ENCODE peak calls at places on chromosome 4, in eight cellular contexts. B, T, S, O, U, I, Z and N are unnamed samples.

GRCh38 chr4:56870927-56871326 is 36.8 kb upstream of the REST start:
- DNase-seq in T (no peak), U (no peak), S (no peak), O (no peak), I (no peak), Z (no peak), B (no peak), N (no peak)

GRCh38 chr4:170651786-170652185 is 562.0 kb upstream of the AADAT start:
- DNase-seq in S (no peak), Z (no peak), O (no peak), B (no peak), U (no peak), T (no peak), I (no peak), N (no peak)

GRCh38 chr4:170386511-170386910 is 296.8 kb upstream of the AADAT start:
- DNase-seq in B (no peak), S (no peak), T (no peak), Z (no peak), O (no peak), I (no peak), U (no peak), N (no peak)

GRCh38 chr4:85147481-85148076 is 181.1 kb upstream of the WDFY3 start:
- DNase-seq in S (peak; percentile 1), T (peak; percentile 75), O (no peak), I (no peak), U (peak; percentile 39), Z (peak; percentile 66), B (peak; percentile 50), N (peak; percentile 29)

GRCh38 chr4:1300466-1301455 is 11.1 kb downstream of the MAEA start:
- DNase-seq in I (peak; percentile 72), Z (no peak), O (no peak), T (no peak), U (no peak), S (peak; percentile 36), B (peak; percentile 88), N (no peak)

GRCh38 chr4:88690355-88690754 is 7.3 kb downstream of the NAP1L5 start:
- DNase-seq in O (no peak), Z (peak; percentile 50), I (no peak), U (no peak), T (no peak), B (no peak), S (no peak), N (no peak)

GRCh38 chr4:15870079-15870478 is 68.5 kb downstream of the FGFBP1 start:
- DNase-seq in I (no peak), B (no peak), Z (no peak), O (no peak), U (no peak), S (no peak), T (no peak), N (no peak)

GRCh38 chr4:37567781-37568180 is 118.4 kb downstream of the RELL1 start:
- DNase-seq in O (no peak), U (no peak), T (no peak), Z (no peak), B (no peak), S (no peak), I (no peak), N (no peak)

GRCh38 chr4:113355550-113356371 is 306.3 kb downstream of the ANK2 start:
- DNase-seq in B (no peak), U (no peak), O (peak; percentile 6), Z (peak; percentile 11), S (peak; percentile 60), T (no peak), I (no peak), N (no peak)

GRCh38 chr4:47662975-47663374 is 174.9 kb downstream of the CORIN start:
- DNase-seq in T (peak; percentile 25), O (no peak), Z (no peak), U (no peak), I (no peak), S (no peak), B (no peak), N (peak; percentile 20)

GRCh38 chr4:99079625-99080295 is 8.8 kb downstream of the ADH5 start:
- DNase-seq in Z (no peak), U (no peak), S (no peak), B (no peak), I (no peak), O (no peak), T (no peak), N (no peak)

GRCh38 chr4:89797117-89797516 is 39.8 kb downstream of the SNCA start:
- DNase-seq in T (no peak), Z (peak; percentile 77), U (no peak), S (no peak), B (no peak), I (no peak), O (no peak), N (no peak)

GRCh38 chr4:183403486-183403885 is 41.0 kb upstream of the CDKN2AIP start:
- DNase-seq in T (no peak), Z (no peak), S (no peak), I (no peak), B (no peak), O (no peak), U (no peak), N (no peak)

GRCh38 chr4:136653640-136654406 is 878.5 kb downstream of the PCDH18 start:
- DNase-seq in I (no peak), U (no peak), O (no peak), Z (no peak), T (no peak), B (no peak), S (no peak), N (no peak)

GRCh38 chr4:7719354-7720174 is 220.1 kb downstream of the AFAP1 start:
- DNase-seq in T (peak; percentile 81), Z (peak; percentile 24), B (peak; percentile 62), O (peak; percentile 36), U (no peak), I (peak; percentile 57), S (peak; percentile 46), N (peak; percentile 56)

GRCh38 chr4:7716322-7716721 is 223.3 kb downstream of the AFAP1 start:
- DNase-seq in T (no peak), Z (no peak), B (no peak), O (no peak), U (no peak), S (no peak), I (no peak), N (no peak)

GRCh38 chr4:7717161-7717560 is 222.5 kb downstream of the AFAP1 start:
- DNase-seq in I (no peak), O (no peak), B (no peak), T (no peak), U (no peak), Z (no peak), S (no peak), N (no peak)

GRCh38 chr4:7715251-7716014 is 224.2 kb downstream of the AFAP1 start:
- DNase-seq in I (no peak), B (no peak), Z (no peak), S (no peak), U (no peak), T (no peak), O (no peak), N (no peak)

DNA sequence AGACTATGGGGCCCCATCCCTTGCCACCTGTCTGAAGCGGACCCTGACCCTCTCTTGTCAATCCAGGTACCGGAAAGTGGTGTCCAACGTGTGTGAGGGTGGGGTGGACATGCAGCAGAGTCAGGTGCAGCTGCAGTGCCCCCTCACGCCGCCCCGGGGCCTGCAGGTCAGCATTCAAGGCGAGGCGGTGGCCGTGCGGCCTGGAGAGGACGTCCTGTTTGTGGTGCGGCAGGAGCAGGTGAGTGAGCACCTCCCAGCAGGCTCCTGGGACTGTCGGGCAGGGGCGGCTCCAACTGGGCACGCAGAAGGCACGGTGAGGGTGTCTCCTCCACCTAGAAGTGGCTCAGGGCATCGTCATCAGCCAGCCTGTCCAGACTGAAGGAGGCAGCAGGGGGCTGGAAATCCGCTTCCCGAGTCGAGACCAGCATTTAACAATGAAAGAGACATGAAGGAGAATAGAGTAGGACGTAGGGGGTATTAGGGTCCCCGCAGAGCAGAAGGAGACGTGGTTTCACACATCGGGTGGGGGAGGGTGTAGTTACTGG is 221.6 kb downstream of the AFAP1 start:
- DNase-seq in Z (no peak), S (no peak), I (no peak), B (no peak), U (no peak), O (no peak), T (no peak), N (no peak)
- H3K27me3 ChIP-seq in Z (no peaks in the 10 kb centered on the region), S (no peaks in the 10 kb centered on the region), I (no peaks in the 10 kb centered on the region), B (peaks cover 19% of the 10 kb centered on the region), U (no peaks in the 10 kb centered on the region), O (peaks cover 2% of the 10 kb centered on the region), T (peaks cover 9% of the 10 kb centered on the region), N (no peaks in the 10 kb centered on the region)

GRCh38 chr4:40718571-40718970 is 31.2 kb upstream of the NSUN7 start:
- DNase-seq in I (no peak), O (no peak), Z (no peak), U (no peak), T (no peak), S (no peak), B (no peak), N (peak; percentile 89)
- H3K27ac ChIP-seq in I (no peak overlapping the region), O (no peak overlapping the region), Z (no peak overlapping the region), U (no peak overlapping the region), T (no peak overlapping the region), S (no peak overlapping the region), B (peak overlapping the region; percentile 36), N (peak overlapping the region; percentile 67)

GRCh38 chr4:83591730-83592129 is 55.8 kb downstream of the GPAT3 start:
- DNase-seq in B (no peak), U (no peak), T (no peak), O (no peak), I (no peak), S (no peak), Z (no peak), N (no peak)
- H3K27me3 ChIP-seq in B (no peaks in the 10 kb centered on the region), U (no peaks in the 10 kb centered on the region), T (no peaks in the 10 kb centered on the region), O (no peaks in the 10 kb centered on the region), I (no peaks in the 10 kb centered on the region), S (no peaks in the 10 kb centered on the region), Z (no peaks in the 10 kb centered on the region), N (no peaks in the 10 kb centered on the region)

GRCh38 chr4:53573696-53574095 is 17.6 kb downstream of the LNX1 start:
- DNase-seq in I (no peak), B (no peak), U (no peak), T (no peak), Z (peak; percentile 26), O (no peak), S (no peak), N (no peak)

GRCh38 chr4:53574528-53574927 is 16.8 kb downstream of the LNX1 start:
- DNase-seq in S (no peak), T (no peak), O (no peak), Z (no peak), U (no peak), B (no peak), I (no peak), N (no peak)

GRCh38 chr4:53575552-53575951 is 15.7 kb downstream of the LNX1 start:
- DNase-seq in O (no peak), I (no peak), U (no peak), T (no peak), B (no peak), Z (no peak), S (no peak), N (no peak)

GRCh38 chr4:53576676-53577372 is 14.5 kb downstream of the LNX1 start:
- DNase-seq in S (no peak), T (no peak), I (no peak), Z (peak; percentile 90), O (no peak), U (no peak), B (no peak), N (peak; percentile 57)

DNA sequence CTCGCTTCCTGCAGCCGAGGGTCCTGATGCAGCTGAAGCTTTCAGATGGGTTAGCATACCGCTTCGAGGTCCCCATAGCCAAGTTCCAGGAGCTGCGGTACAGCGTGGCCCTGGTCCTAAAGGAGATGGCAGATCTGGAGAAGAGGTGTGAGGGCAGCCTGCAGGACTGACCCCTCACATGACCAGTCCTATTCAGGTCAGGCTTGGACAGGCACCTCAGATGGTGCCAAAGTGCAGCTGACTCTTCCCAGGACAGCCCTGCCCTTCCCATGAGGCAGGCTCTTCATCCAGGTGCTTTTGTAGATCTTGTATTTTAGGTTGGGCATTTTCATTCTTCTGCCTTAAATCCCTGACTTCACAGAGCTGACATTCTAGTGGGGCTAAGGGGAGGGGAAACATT is 15.1 kb downstream of the LNX1 start:
- DNase-seq in O (no peak), S (no peak), T (no peak), U (no peak), B (no peak), Z (no peak), I (no peak), N (no peak)
- H3K27ac ChIP-seq in O (no peak overlapping the region), S (no peak overlapping the region), T (no peak overlapping the region), U (no peak overlapping the region), B (no peak overlapping the region), Z (peak overlapping the region; percentile 52), I (no peak overlapping the region), N (peak overlapping the region; percentile 10)